ENCODE peak calls at places on chromosomes 16 and 17, in nine cellular contexts. K, N, H, Z, G, C, Y, S and M are unnamed samples.

GRCh38 chr17:67245694-67246397 is 850 bp upstream of the HELZ start:
- DNase-seq in H (no peak), S (peak), G (no peak), C (no peak), Y (peak), N (peak), K (no peak), Z (no peak), M (peak)

GRCh38 chr17:5672815-5673430 is 88.6 kb upstream of the NLRP1 start:
- DNase-seq in H (no peak), K (no peak), S (no peak), N (no peak), Y (no peak), G (no peak), Z (no peak), C (no peak), M (no peak)

GRCh38 chr17:44830359-44831269 is 527 bp upstream of the GJC1 start:
- DNase-seq in G (no peak), H (peak), S (no peak), N (peak), Y (peak), Z (no peak), K (peak), C (no peak), M (peak)

GRCh38 chr17:48502901-48503300 is 27.9 kb downstream of the HOXB1 start:
- DNase-seq in K (no peak), N (no peak), H (no peak), Z (no peak), Y (no peak), G (no peak), C (no peak), S (no peak), M (no peak)

GRCh38 chr16:89407282-89407924 is 83.0 kb downstream of the ANKRD11 start:
- DNase-seq in Y (no peak), G (no peak), K (no peak), C (no peak), Z (no peak), H (no peak), S (no peak), N (no peak), M (no peak)

GRCh38 chr17:46733837-46734516 is 84.5 kb downstream of the WNT3 start:
- DNase-seq in Y (no peak), C (no peak), N (no peak), G (peak), H (peak), Z (no peak), S (no peak), K (no peak), M (no peak)

GRCh38 chr17:79207957-79208356 is 133.3 kb downstream of the ENGASE start:
- DNase-seq in G (no peak), N (no peak), Z (no peak), S (no peak), H (no peak), K (no peak), C (no peak), Y (no peak), M (no peak)

GRCh38 chr16:4488486-4488967 is 12.3 kb downstream of the HMOX2 start:
- DNase-seq in Y (no peak), S (no peak), H (no peak), G (no peak), K (no peak), N (no peak), C (no peak), Z (no peak), M (no peak)

GRCh38 chr16:104828-105374 is 26.9 kb downstream of the MPG start:
- DNase-seq in S (no peak), N (no peak), C (no peak), H (no peak), G (no peak), Y (no peak), Z (no peak), K (no peak), M (no peak)

GRCh38 chr16:69727916-69728270 is 1.5 kb upstream of the NQO1 start:
- DNase-seq in G (no peak), N (no peak), S (no peak), C (no peak), H (no peak), Y (no peak), Z (no peak), K (peak), M (no peak)

GRCh38 chr17:27477050-27477647 is 20.9 kb downstream of the KSR1 start:
- DNase-seq in Y (no peak), K (no peak), G (no peak), S (no peak), H (no peak), N (no peak), C (no peak), Z (no peak), M (no peak)

GRCh38 chr17:2025220-2025621 is at the start of gene RTN4RL1:
- DNase-seq in S (peak), C (peak), H (peak), G (no peak), Z (peak), N (no peak), K (peak), Y (peak), M (peak)

GRCh38 chr17:63356275-63356905 is 89.7 kb downstream of the CYB561 start:
- DNase-seq in N (no peak), H (peak), G (peak), K (no peak), C (peak), Y (no peak), Z (no peak), S (no peak), M (no peak)